ENCODE peak calls at places on chromosome 14, in nine cellular contexts. N is H9, V is AG09309, W is astrocyte of the spinal cord, U is stomach, G is foreskin keratinocyte, P is GM13977, I is dorsolateral prefrontal cortex, Z is kidney. Q is an unnamed sample.

GRCh38 chr14:50675597-50675996 is 7.5 kb upstream of the SAV1 start:
- DNase-seq in I (no peak), W (no peak), G (peak), U (no peak), P (no peak), V (no peak), N (no peak), Z (no peak), Q (no peak)

GRCh38 chr14:32364941-32365340 is 35.8 kb downstream of the AKAP6 start:
- DNase-seq in P (no peak), U (no peak), I (no peak), N (no peak), Z (no peak), W (no peak), G (no peak), V (no peak), Q (no peak)

GRCh38 chr14:63465347-63465746 is 77.8 kb downstream of the PPP2R5E start:
- DNase-seq in I (no peak), V (no peak), G (no peak), Z (no peak), N (no peak), W (no peak), P (no peak), U (no peak), Q (no peak)

GRCh38 chr14:50559990-50560928 is at the start of gene ATL1:
- DNase-seq in G (peak), Z (peak), P (peak), V (peak), N (peak), W (peak), I (peak), U (peak), Q (peak)

GRCh38 chr14:21098892-21099595 is 589 bp upstream of the ZNF219 start:
- DNase-seq in V (no peak), N (no peak), I (no peak), Z (no peak), G (no peak), W (no peak), P (peak), U (no peak), Q (no peak)

GRCh38 chr14:49505026-49505766 is 81.0 kb downstream of the RPS29 start:
- DNase-seq in N (no peak), V (no peak), Z (no peak), W (no peak), I (no peak), U (no peak), G (peak), P (no peak), Q (no peak)

GRCh38 chr14:100056964-100057817 is 8.0 kb upstream of the EVL start:
- DNase-seq in P (peak), G (peak), N (no peak), I (no peak), V (no peak), W (peak), Z (no peak), U (no peak), Q (peak)

GRCh38 chr14:59087711-59088110 is 100.8 kb upstream of the DAAM1 start:
- DNase-seq in I (no peak), G (no peak), Z (no peak), W (no peak), U (no peak), N (no peak), P (no peak), V (no peak), Q (no peak)

GRCh38 chr14:69004731-69005431 is 25.8 kb upstream of the ACTN1 start:
- DNase-seq in N (no peak), W (peak), Z (peak), V (no peak), I (no peak), G (no peak), P (no peak), U (no peak), Q (no peak)

GRCh38 chr14:73457935-73458218 is 469 bp downstream of the NUMB start:
- DNase-seq in Z (peak), W (no peak), G (no peak), P (no peak), V (no peak), I (no peak), N (no peak), U (peak), Q (no peak)

GRCh38 chr14:82394916-82395315 is 861.3 kb upstream of the SEL1L start:
- DNase-seq in N (no peak), V (no peak), Z (no peak), I (no peak), P (no peak), W (no peak), G (peak), U (no peak), Q (no peak)

GRCh38 chr14:82482345-82482744 is 948.7 kb upstream of the SEL1L start:
- DNase-seq in G (no peak), W (no peak), P (no peak), V (no peak), I (no peak), N (no peak), U (no peak), Z (no peak), Q (no peak)

GRCh38 chr14:32576088-32576795 is 247.1 kb downstream of the AKAP6 start:
- DNase-seq in U (peak), N (peak), Z (no peak), P (peak), G (peak), I (peak), W (peak), V (no peak), Q (peak)

GRCh38 chr14:42112108-42112507 is 505.4 kb downstream of the LRFN5 start:
- DNase-seq in P (no peak), V (peak), N (no peak), I (no peak), U (no peak), G (peak), W (peak), Z (no peak), Q (no peak)

GRCh38 chr14:45531022-45531421 is 278.0 kb upstream of the MIS18BP1 start:
- DNase-seq in Z (no peak), N (no peak), P (no peak), I (no peak), W (no peak), U (no peak), V (no peak), G (peak), Q (no peak)

GRCh38 chr14:100617715-100618693 is 30.8 kb upstream of the BEGAIN start:
- DNase-seq in V (no peak), I (peak), N (no peak), G (no peak), U (no peak), P (no peak), W (peak), Z (no peak), Q (no peak)

GRCh38 chr14:24339284-24340151 is at the start of gene RIPK3:
- DNase-seq in N (peak), U (peak), G (peak), V (no peak), Z (peak), P (peak), I (no peak), W (no peak), Q (peak)

GRCh38 chr14:36450550-36450949 is 69.5 kb downstream of the NKX2-1 start:
- DNase-seq in W (no peak), I (no peak), G (no peak), U (no peak), N (no peak), Z (no peak), P (no peak), V (no peak), Q (no peak)

GRCh38 chr14:50920482-50921225 is 23.6 kb downstream of the PYGL start:
- DNase-seq in I (no peak), Z (no peak), W (peak), G (no peak), N (no peak), P (no peak), U (no peak), V (peak), Q (no peak)

GRCh38 chr14:68884031-68885030 is 91.5 kb upstream of the ZFP36L1 start:
- DNase-seq in N (no peak), Z (peak), G (peak), P (no peak), V (peak), I (peak), W (peak), U (no peak), Q (no peak)

GRCh38 chr14:23095196-23096108 is at the start of gene C14orf119:
- DNase-seq in U (peak), G (peak), I (peak), N (peak), P (peak), W (peak), V (peak), Z (peak), Q (peak)

GRCh38 chr14:58966991-58967390 is 221.5 kb upstream of the DAAM1 start:
- DNase-seq in G (no peak), I (no peak), N (no peak), P (no peak), V (no peak), U (no peak), Z (no peak), W (no peak), Q (no peak)

GRCh38 chr14:32808574-32809098 is 130.0 kb upstream of the NPAS3 start:
- DNase-seq in V (no peak), U (no peak), W (peak), Z (no peak), N (no peak), I (no peak), P (no peak), G (no peak), Q (no peak)

GRCh38 chr14:66330218-66330617 is 156.0 kb upstream of the CCDC196 start:
- DNase-seq in U (no peak), I (no peak), W (no peak), N (no peak), G (no peak), Z (no peak), V (no peak), P (no peak), Q (no peak)

GRCh38 chr14:33475623-33476022 is 475.3 kb downstream of the EGLN3 start:
- DNase-seq in G (peak), U (peak), I (peak), W (peak), P (no peak), Z (no peak), N (peak), V (no peak), Q (no peak)

GRCh38 chr14:89205137-89205740 is 211.8 kb downstream of the FOXN3 start:
- DNase-seq in U (no peak), I (no peak), Z (no peak), N (no peak), P (no peak), G (no peak), W (no peak), V (no peak), Q (no peak)

GRCh38 chr14:52974406-52974805 is 23.6 kb upstream of the FERMT2 start:
- DNase-seq in W (no peak), Z (no peak), G (no peak), V (no peak), P (no peak), U (no peak), N (no peak), I (no peak), Q (no peak)

GRCh38 chr14:92099802-92100201 is 6.6 kb downstream of the ATXN3 start:
- DNase-seq in I (no peak), U (no peak), N (no peak), V (no peak), G (peak), P (no peak), W (no peak), Z (no peak), Q (no peak)

GRCh38 chr14:37122288-37122687 is 50.1 kb downstream of the SLC25A21 start:
- DNase-seq in Z (no peak), V (no peak), I (no peak), G (peak), W (peak), U (no peak), P (no peak), N (no peak), Q (no peak)

GRCh38 chr14:83940253-83940652 is 1589.7 kb upstream of the FLRT2 start:
- DNase-seq in I (no peak), U (no peak), N (no peak), G (no peak), W (no peak), V (no peak), P (no peak), Z (no peak), Q (no peak)

GRCh38 chr14:77882098-77882497 is 82.2 kb downstream of the ADCK1 start:
- DNase-seq in G (peak), W (no peak), Z (no peak), V (no peak), I (peak), U (no peak), P (no peak), N (no peak), Q (no peak)

GRCh38 chr14:64566651-64567122 is 16.9 kb downstream of the PPP1R36 start:
- DNase-seq in I (no peak), V (no peak), U (no peak), G (no peak), Z (no peak), W (no peak), N (peak), P (no peak), Q (no peak)

GRCh38 chr14:25055998-25056687 is 6.2 kb upstream of the STXBP6 start:
- DNase-seq in N (no peak), W (no peak), G (peak), P (no peak), Z (no peak), I (no peak), V (no peak), U (no peak), Q (no peak)

DNA sequence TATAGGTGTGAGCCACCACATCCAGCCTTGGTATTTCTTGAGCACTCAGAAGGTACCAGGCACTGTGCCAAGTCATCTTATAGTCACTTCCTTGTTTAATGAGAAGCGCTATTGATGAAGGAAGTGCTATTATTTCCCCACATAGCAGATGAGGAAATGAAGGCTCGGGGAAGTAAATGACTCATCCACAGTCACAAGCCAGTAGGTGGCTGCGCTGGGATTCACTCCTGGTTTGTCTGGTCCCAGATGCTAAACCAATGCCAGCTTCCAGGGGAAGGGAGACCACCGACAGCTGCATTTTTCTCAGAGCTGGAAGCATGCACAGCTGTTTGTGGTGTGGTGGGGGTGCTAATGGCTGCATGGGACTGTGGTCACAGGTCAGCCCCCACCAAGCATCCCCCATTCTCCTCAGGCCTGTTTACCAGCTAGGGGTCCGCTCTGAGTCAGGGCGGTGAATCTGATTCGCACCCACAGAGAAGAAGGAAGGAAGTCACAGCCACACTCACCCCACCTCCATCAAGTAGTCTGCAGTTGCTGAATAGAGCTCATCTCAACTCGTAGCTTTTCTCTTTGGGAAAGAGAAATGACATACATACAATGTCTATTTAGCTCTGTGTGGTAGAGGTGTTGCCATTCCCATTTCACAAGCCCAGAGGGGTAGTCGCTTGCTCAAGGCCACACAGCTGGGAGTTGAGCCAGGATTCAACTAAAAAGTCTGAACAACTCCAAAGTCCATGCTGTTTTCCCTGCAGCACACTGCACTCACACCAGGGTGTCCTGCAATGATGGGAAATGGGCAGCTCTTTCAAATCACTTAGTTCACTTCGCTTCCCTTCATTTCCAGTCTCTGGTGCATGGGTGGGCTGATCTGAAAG is 6.3 kb upstream of the LTBP2 start:
- DNase-seq in U (peak), V (no peak), W (peak), Z (no peak), P (no peak), N (no peak), I (no peak), G (peak), Q (no peak)
- TF ChIP-seq CTCF in U (no peak), V (no peak), W (no peak), Z (no peak), P (no peak), N (no peak), I (no peak), G (peak), Q (no peak)

GRCh38 chr14:67704484-67705089 is 2.9 kb downstream of the RDH12 start:
- DNase-seq in I (no peak), Z (no peak), V (no peak), G (peak), P (peak), N (no peak), U (no peak), W (peak), Q (peak)
- TF ChIP-seq CTCF in I (peak), Z (peak), V (peak), G (peak), P (peak), N (peak), U (peak), W (peak), Q (peak)

GRCh38 chr14:86462193-86462592 is 932.2 kb downstream of the FLRT2 start:
- DNase-seq in U (no peak), V (no peak), G (peak), W (peak), P (no peak), Z (no peak), I (no peak), N (peak), Q (no peak)
- TF ChIP-seq CTCF in U (peak), V (peak), G (peak), W (peak), P (peak), Z (peak), I (peak), N (peak), Q (peak)

DNA sequence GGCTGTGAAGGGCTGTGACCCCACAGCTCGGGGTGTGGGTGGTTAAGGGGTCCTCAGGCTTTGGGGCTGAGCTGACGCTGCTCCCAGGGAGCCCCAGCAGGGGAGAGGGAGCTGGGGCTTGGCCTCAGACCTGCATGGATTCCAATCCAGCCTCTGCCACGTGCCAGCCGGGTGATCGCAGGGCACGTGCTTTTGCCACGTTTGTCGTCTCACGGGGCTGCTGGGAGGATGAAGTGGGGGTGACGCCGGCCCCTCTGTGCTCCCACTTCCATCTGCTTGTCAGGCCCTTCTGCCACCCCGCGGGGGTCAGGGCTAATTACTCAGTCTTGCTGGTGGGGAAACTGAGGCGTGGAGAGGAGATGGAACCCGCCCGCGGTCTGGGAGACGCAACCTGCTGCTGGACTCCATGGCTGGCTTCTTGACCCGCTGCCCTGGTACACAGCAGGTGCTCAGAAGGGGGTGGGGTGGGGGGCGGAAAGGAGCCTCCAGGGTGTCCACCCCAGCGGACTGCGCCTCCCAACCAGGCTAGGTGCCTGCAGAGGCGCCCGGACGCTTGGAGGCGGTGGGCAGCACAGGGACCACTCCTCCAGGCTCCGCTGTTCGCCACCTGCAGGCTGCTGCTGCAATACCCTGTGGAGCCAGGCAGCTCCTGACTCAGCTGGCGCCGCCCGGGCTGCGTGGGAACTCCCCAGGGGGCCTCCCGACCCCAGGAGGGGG is 36.4 kb upstream of the PRIMA1 start:
- DNase-seq in N (no peak), Z (no peak), W (no peak), U (no peak), G (no peak), I (no peak), V (no peak), P (no peak), Q (no peak)
- TF ChIP-seq CTCF in N (peak), Z (no peak), W (no peak), U (no peak), G (no peak), I (no peak), V (no peak), P (no peak), Q (no peak)